ENCODE peak calls at places on chromosome 4, in nine cellular contexts. B is tibial nerve; E is keratinocyte; Q is H7; I is CD8-positive, alpha-beta memory T cell; P is fibroblast of the aortic adventitia; D is A549; Z is cardiac muscle cell; T is testis. C is an unnamed sample.

GRCh38 chr4:36278789-36279188 is 2.6 kb upstream of the DTHD1 start:
- DNase-seq in B (no peak), E (peak), Q (no peak), I (no peak), P (no peak), D (no peak), Z (no peak), T (no peak), C (no peak)

GRCh38 chr4:99463566-99463965 is 28.4 kb upstream of the ADH7 start:
- DNase-seq in B (no peak), E (no peak), Q (no peak), I (no peak), P (no peak), D (no peak), Z (no peak), T (no peak), C (no peak)

GRCh38 chr4:126627255-126627654 is 1005.5 kb upstream of the INTU start:
- DNase-seq in B (no peak), E (no peak), Q (peak), I (no peak), P (peak), D (no peak), Z (peak), T (no peak), C (no peak)

GRCh38 chr4:174316954-174317353 is 33.2 kb downstream of the CEP44 start:
- DNase-seq in B (no peak), E (no peak), Q (no peak), I (no peak), P (peak), D (no peak), Z (peak), T (no peak), C (no peak)

GRCh38 chr4:99394913-99395312 is 40.2 kb downstream of the ADH7 start:
- DNase-seq in B (no peak), E (no peak), Q (no peak), I (no peak), P (peak), D (no peak), Z (peak), T (no peak), C (no peak)

GRCh38 chr4:77158487-77158861 is 1.5 kb downstream of the CCNG2 start:
- DNase-seq in B (no peak), E (no peak), Q (no peak), I (no peak), P (peak), D (no peak), Z (no peak), T (no peak), C (no peak)

GRCh38 chr4:184447664-184448063 is 26.7 kb downstream of the IRF2 start:
- DNase-seq in B (no peak), E (no peak), Q (peak), I (no peak), P (no peak), D (no peak), Z (no peak), T (no peak), C (no peak)

GRCh38 chr4:11428701-11429571 is at the start of gene HS3ST1:
- DNase-seq in B (peak), E (peak), Q (peak), I (peak), P (peak), D (peak), Z (peak), T (peak), C (peak)

GRCh38 chr4:112923514-112923913 is 125.9 kb upstream of the ANK2 start:
- DNase-seq in B (no peak), E (no peak), Q (no peak), I (no peak), P (no peak), D (no peak), Z (no peak), T (no peak), C (no peak)

GRCh38 chr4:188228279-188228678 is 89.0 kb downstream of the TRIML1 start:
- DNase-seq in B (no peak), E (no peak), Q (no peak), I (no peak), P (no peak), D (no peak), Z (no peak), T (no peak), C (no peak)

GRCh38 chr4:128974203-128974602 is 119.1 kb downstream of the SCLT1 start:
- DNase-seq in B (no peak), E (no peak), Q (no peak), I (no peak), P (peak), D (no peak), Z (peak), T (no peak), C (no peak)

GRCh38 chr4:7323872-7324650 is 110.7 kb downstream of the PSAPL1 start:
- DNase-seq in B (no peak), E (no peak), Q (no peak), I (peak), P (no peak), D (peak), Z (no peak), T (no peak), C (no peak)

GRCh38 chr4:37663552-37663951 is 22.6 kb downstream of the RELL1 start:
- DNase-seq in B (no peak), E (no peak), Q (no peak), I (no peak), P (no peak), D (no peak), Z (no peak), T (peak), C (no peak)

GRCh38 chr4:2101346-2102044 is 42.4 kb downstream of the NAT8L start:
- DNase-seq in B (no peak), E (peak), Q (no peak), I (no peak), P (peak), D (no peak), Z (no peak), T (no peak), C (no peak)

GRCh38 chr4:153655928-153656327 is 28.2 kb upstream of the TLR2 start:
- DNase-seq in B (peak), E (no peak), Q (no peak), I (no peak), P (peak), D (no peak), Z (peak), T (no peak), C (no peak)

GRCh38 chr4:122073615-122074014 is 78.5 kb upstream of the BLTP1 start:
- DNase-seq in B (no peak), E (no peak), Q (no peak), I (no peak), P (no peak), D (no peak), Z (no peak), T (no peak), C (no peak)

GRCh38 chr4:2402053-2402452 is 16.4 kb downstream of the ZFYVE28 start:
- DNase-seq in B (no peak), E (no peak), Q (peak), I (no peak), P (peak), D (no peak), Z (peak), T (peak), C (no peak)

GRCh38 chr4:113064244-113064643 is 14.8 kb downstream of the ANK2 start:
- DNase-seq in B (no peak), E (no peak), Q (peak), I (no peak), P (no peak), D (no peak), Z (no peak), T (no peak), C (no peak)

GRCh38 chr4:43330288-43330687 is 437.8 kb downstream of the GRXCR1 start:
- DNase-seq in B (no peak), E (peak), Q (no peak), I (no peak), P (peak), D (no peak), Z (peak), T (no peak), C (no peak)

GRCh38 chr4:123350191-123350544 is 46.4 kb upstream of the SPRY1 start:
- DNase-seq in B (no peak), E (peak), Q (peak), I (no peak), P (peak), D (no peak), Z (peak), T (peak), C (no peak)

GRCh38 chr4:74999714-75000309 is 66.9 kb downstream of the PARM1 start:
- DNase-seq in B (no peak), E (no peak), Q (no peak), I (no peak), P (no peak), D (no peak), Z (no peak), T (no peak), C (no peak)

GRCh38 chr4:127634181-127634580 is 1.4 kb downstream of the INTU start:
- DNase-seq in B (no peak), E (no peak), Q (no peak), I (no peak), P (peak), D (no peak), Z (peak), T (no peak), C (no peak)

GRCh38 chr4:5958199-5958735 is 60.0 kb downstream of the C4orf50 start:
- DNase-seq in B (no peak), E (no peak), Q (no peak), I (no peak), P (no peak), D (no peak), Z (no peak), T (no peak), C (no peak)

GRCh38 chr4:32440391-32440790 is 1720.2 kb downstream of the PCDH7 start:
- DNase-seq in B (no peak), E (no peak), Q (no peak), I (no peak), P (no peak), D (no peak), Z (no peak), T (no peak), C (no peak)

GRCh38 chr4:54482529-54482961 is 175.2 kb upstream of the KIT start:
- DNase-seq in B (no peak), E (no peak), Q (no peak), I (no peak), P (no peak), D (no peak), Z (peak), T (no peak), C (no peak)

GRCh38 chr4:48360966-48361470 is 19.7 kb downstream of the SLAIN2 start:
- DNase-seq in B (no peak), E (no peak), Q (no peak), I (no peak), P (peak), D (no peak), Z (no peak), T (no peak), C (no peak)

GRCh38 chr4:75698162-75698962 is 25.2 kb upstream of the G3BP2 start:
- DNase-seq in B (no peak), E (no peak), Q (no peak), I (no peak), P (no peak), D (no peak), Z (no peak), T (no peak), C (no peak)

DNA sequence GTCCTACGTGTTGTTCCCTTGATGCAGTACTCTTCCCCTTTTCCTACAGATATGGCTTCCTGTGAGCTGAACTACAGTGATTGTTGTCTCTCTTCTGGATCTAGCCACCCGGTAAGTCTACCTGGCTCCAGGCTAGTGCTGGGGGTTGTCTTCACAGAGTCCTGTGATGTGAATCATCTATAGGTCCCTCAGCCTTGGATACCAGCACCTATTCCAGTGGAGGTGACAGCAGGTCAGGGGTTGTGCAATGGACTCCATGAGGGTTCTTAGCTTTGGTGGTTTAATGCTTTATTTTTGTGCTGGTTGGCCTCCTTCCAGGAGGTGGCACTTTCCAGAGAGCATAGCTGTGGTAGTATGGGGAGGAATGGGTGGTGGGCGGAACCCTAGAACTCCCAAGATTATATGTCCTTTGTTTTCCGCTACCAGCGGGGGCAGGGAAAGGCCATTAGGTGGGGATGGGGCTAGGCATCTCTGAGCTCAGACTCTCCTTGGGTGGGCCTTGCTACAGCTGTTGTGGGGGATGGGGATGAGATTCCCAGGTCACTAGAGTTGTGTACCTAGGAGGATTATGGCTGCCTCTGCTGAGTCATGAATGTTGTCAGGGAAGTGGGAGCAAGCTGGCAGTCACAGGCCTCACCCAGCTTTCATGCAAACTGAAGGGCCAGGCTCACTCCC is 121.4 kb upstream of the ANKRD50 start:
- DNase-seq in B (no peak), E (no peak), Q (no peak), I (no peak), P (no peak), D (no peak), Z (no peak), T (no peak), C (no peak)
- H3K4me3 ChIP-seq in B (no peak), E (no peak), Q (no peak), I (no peak), P (no peak), D (no peak), Z (no peak), T (no peak), C (no peak)

DNA sequence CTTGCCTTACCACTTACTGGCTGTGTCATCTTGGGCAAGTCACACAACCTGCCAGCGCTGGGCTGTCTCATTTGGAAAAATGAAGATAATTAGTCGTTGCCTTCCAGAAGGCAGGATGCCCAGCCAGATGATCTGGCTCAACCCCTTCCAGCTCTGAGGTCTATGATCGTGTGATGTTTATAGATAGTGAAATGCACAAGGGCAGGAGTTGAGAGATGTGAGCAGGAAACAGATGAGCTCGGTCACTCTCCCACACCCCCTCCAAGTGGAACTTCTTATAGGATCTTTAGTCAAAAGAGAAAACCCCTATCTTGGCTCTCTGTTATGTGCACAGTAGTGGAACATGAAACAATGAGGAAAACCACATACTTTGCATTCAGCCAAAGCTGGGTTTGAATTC is 336.8 kb upstream of the PPARGC1A start:
- DNase-seq in B (no peak), E (no peak), Q (no peak), I (no peak), P (peak), D (no peak), Z (no peak), T (no peak), C (no peak)
- H3K4me3 ChIP-seq in B (no peak), E (no peak), Q (no peak), I (no peak), P (no peak), D (no peak), Z (no peak), T (no peak), C (no peak)

DNA sequence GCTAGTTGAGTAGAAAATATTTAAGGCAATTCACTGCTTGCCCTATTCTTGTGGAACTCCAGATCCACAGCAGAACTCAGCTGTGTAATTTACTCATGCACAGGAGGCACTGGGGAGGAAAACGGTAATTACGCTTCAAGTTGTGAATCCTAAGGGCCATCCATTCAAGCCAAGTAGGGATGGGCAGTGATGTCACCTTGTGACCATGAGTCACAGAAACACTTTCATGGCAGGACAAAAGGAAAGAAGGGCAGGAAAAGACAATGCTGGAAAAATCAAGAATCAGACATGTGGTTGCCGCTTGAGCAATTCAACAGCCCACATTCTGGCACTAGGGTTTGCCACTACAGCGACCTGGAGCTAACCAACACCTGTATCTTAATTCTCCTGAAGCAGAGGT is 1.4 kb downstream of the PAQR3 start:
- DNase-seq in B (no peak), E (no peak), Q (no peak), I (no peak), P (peak), D (no peak), Z (no peak), T (no peak), C (no peak)
- H3K4me3 ChIP-seq in B (peak), E (no peak), Q (no peak), I (no peak), P (peak), D (no peak), Z (peak), T (peak), C (no peak)

DNA sequence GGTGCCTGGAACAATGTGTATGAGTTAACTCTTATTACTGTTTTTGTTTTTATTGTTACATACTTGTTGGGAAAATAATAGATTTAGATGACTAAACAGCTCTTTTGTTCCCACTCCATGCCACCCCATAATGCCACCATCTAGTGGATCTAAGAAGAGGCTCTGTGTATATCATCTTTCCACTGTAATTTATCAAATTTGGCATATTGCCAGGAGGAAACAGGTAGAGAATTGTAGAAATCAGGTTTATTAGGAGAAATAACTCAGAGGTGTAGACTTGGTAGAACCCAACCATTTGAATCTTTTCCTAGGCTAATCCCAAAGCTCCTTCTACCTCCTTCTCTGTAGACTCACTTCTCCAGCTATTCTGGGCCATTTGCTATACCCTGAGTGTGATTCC is 150.6 kb downstream of the GATB start:
- DNase-seq in B (no peak), E (no peak), Q (no peak), I (no peak), P (no peak), D (no peak), Z (no peak), T (no peak), C (no peak)
- H3K4me3 ChIP-seq in B (no peak), E (no peak), Q (no peak), I (no peak), P (no peak), D (no peak), Z (no peak), T (no peak), C (no peak)

GRCh38 chr4:141640692-141641091 is 4.3 kb downstream of the IL15 start:
- DNase-seq in B (no peak), E (no peak), Q (no peak), I (no peak), P (no peak), D (no peak), Z (no peak), T (no peak), C (no peak)
- H3K4me3 ChIP-seq in B (no peak), E (no peak), Q (no peak), I (no peak), P (no peak), D (peak), Z (no peak), T (no peak), C (no peak)

GRCh38 chr4:95539056-95539455 is 9.7 kb downstream of the UNC5C start:
- DNase-seq in B (no peak), E (no peak), Q (no peak), I (no peak), P (no peak), D (no peak), Z (no peak), T (no peak), C (no peak)
- H3K4me3 ChIP-seq in B (no peak), E (no peak), Q (no peak), I (no peak), P (no peak), D (no peak), Z (no peak), T (no peak), C (no peak)

GRCh38 chr4:25178838-25179261 is 18.6 kb upstream of the SEPSECS start:
- DNase-seq in B (no peak), E (no peak), Q (no peak), I (no peak), P (no peak), D (no peak), Z (no peak), T (no peak), C (no peak)

GRCh38 chr4:25177147-25177546 is 16.9 kb upstream of the SEPSECS start:
- DNase-seq in B (no peak), E (no peak), Q (no peak), I (no peak), P (no peak), D (no peak), Z (no peak), T (no peak), C (no peak)

GRCh38 chr4:25182941-25183340 is 22.7 kb upstream of the SEPSECS start:
- DNase-seq in B (no peak), E (no peak), Q (no peak), I (no peak), P (no peak), D (no peak), Z (no peak), T (no peak), C (no peak)

GRCh38 chr4:25184056-25184455 is 23.8 kb upstream of the SEPSECS start:
- DNase-seq in B (no peak), E (no peak), Q (no peak), I (no peak), P (no peak), D (no peak), Z (no peak), T (no peak), C (no peak)

GRCh38 chr4:25180524-25181131 is 20.4 kb upstream of the SEPSECS start:
- DNase-seq in B (no peak), E (no peak), Q (peak), I (peak), P (peak), D (no peak), Z (peak), T (peak), C (no peak)
- H3K4me3 ChIP-seq in B (no peak), E (no peak), Q (no peak), I (no peak), P (no peak), D (no peak), Z (no peak), T (no peak), C (no peak)